ENCODE peak calls at places on chromosomes 2 and 18, in five cellular contexts. O is left lobe of liver; U is NCI-H1417; D is activated CD4-positive, alpha-beta T cell treated with anti-CD3 and anti-CD28 coated beads for 24 hours; L is OCI-M1. K is an unnamed sample.

GRCh38 chr18:10190564-10190963 is 263.9 kb upstream of the APCDD1 start:
- DNase-seq in O (no peak), U (no peak), D (no peak), L (no peak), K (no peak)

GRCh38 chr2:2275451-2275850 is 55.6 kb downstream of the MYT1L start:
- DNase-seq in O (no peak), U (no peak), D (no peak), L (no peak), K (no peak)

GRCh38 chr2:241577413-241578122 is 19.0 kb downstream of the BOK start:
- DNase-seq in O (no peak), U (no peak), D (no peak), L (no peak), K (no peak)

GRCh38 chr2:75277111-75277510 is 77.8 kb upstream of the TACR1 start:
- DNase-seq in O (no peak), U (no peak), D (no peak), L (no peak), K (no peak)

GRCh38 chr2:124024491-124025348 is at the start of gene CNTNAP5:
- DNase-seq in O (peak), U (no peak), D (no peak), L (peak), K (peak)

GRCh38 chr18:10318686-10318960 is 135.8 kb upstream of the APCDD1 start:
- DNase-seq in O (no peak), U (no peak), D (no peak), L (no peak), K (no peak)

GRCh38 chr18:62758591-62758990 is 43.2 kb downstream of the PHLPP1 start:
- DNase-seq in O (no peak), U (no peak), D (no peak), L (no peak), K (no peak)

GRCh38 chr2:216873573-216873972 is 13.7 kb upstream of the TNP1 start:
- DNase-seq in O (no peak), U (no peak), D (no peak), L (peak), K (no peak)

GRCh38 chr18:22348521-22349316 is 69.0 kb downstream of the CTAGE1 start:
- DNase-seq in O (peak), U (no peak), D (no peak), L (no peak), K (no peak)

GRCh38 chr2:200966770-200967169 is 3.3 kb upstream of the ORC2 start:
- DNase-seq in O (no peak), U (no peak), D (no peak), L (peak), K (no peak)

GRCh38 chr2:11945139-11946126 is 199.0 kb downstream of the LPIN1 start:
- DNase-seq in O (no peak), U (no peak), D (no peak), L (peak), K (no peak)

GRCh38 chr2:35114765-35115164 is 1240.8 kb upstream of the CRIM1 start:
- DNase-seq in O (no peak), U (no peak), D (no peak), L (peak), K (no peak)

GRCh38 chr2:174333502-174334277 is 1.1 kb upstream of the SP9 start:
- DNase-seq in O (no peak), U (no peak), D (no peak), L (no peak), K (no peak)

GRCh38 chr18:63195410-63196159 is 124.0 kb downstream of the BCL2 start:
- DNase-seq in O (no peak), U (peak), D (no peak), L (no peak), K (no peak)

GRCh38 chr2:179884193-179884592 is 22.8 kb upstream of the ZNF385B start:
- DNase-seq in O (no peak), U (no peak), D (no peak), L (no peak), K (no peak)

GRCh38 chr2:221385716-221386115 is 186.4 kb downstream of the EPHA4 start:
- DNase-seq in O (no peak), U (no peak), D (no peak), L (no peak), K (no peak)